ENCODE peak calls at places on chromosomes 12 and 14, in eight cellular contexts. I, Y, J, A, G, D, B and M are unnamed samples.
A peak's percentile ranks its signal among the peaks of the same experiment; 100 is the strongest.

GRCh38 chr12:18363321-18363720 is 102.0 kb downstream of the PIK3C2G start:
- DNase-seq in I (no peak), Y (no peak), J (no peak), A (no peak), G (no peak), D (no peak), B (no peak), M (no peak)

GRCh38 chr14:90730367-90730766 is 85.9 kb downstream of the TTC7B start:
- DNase-seq in I (no peak), Y (no peak), J (no peak), A (no peak), G (no peak), D (no peak), B (no peak), M (no peak)

GRCh38 chr12:71665109-71665476 is 992 bp downstream of the THAP2 start:
- DNase-seq in I (no peak), Y (no peak), J (no peak), A (no peak), G (no peak), D (no peak), B (no peak), M (no peak)

GRCh38 chr14:95523051-95523817 is 6.8 kb upstream of the SYNE3 start:
- DNase-seq in I (no peak), Y (no peak), J (no peak), A (no peak), G (no peak), D (no peak), B (no peak), M (peak; percentile 45)

GRCh38 chr14:57182760-57183503 is 85.8 kb downstream of the EXOC5 start:
- DNase-seq in I (peak; percentile 10), Y (no peak), J (no peak), A (peak; percentile 27), G (no peak), D (no peak), B (no peak), M (peak; percentile 4)

GRCh38 chr12:96235497-96235826 is 41.3 kb downstream of the ELK3 start:
- DNase-seq in I (no peak), Y (no peak), J (no peak), A (no peak), G (no peak), D (no peak), B (no peak), M (no peak)

GRCh38 chr12:3117144-3117581 is 40.0 kb downstream of the TSPAN9 start:
- DNase-seq in I (no peak), Y (no peak), J (peak; percentile 68), A (no peak), G (peak; percentile 69), D (no peak), B (no peak), M (no peak)

GRCh38 chr12:113932411-113933196 is 33.5 kb downstream of the RBM19 start:
- DNase-seq in I (no peak), Y (peak; percentile 40), J (peak; percentile 43), A (no peak), G (peak; percentile 21), D (peak; percentile 30), B (peak; percentile 72), M (no peak)

GRCh38 chr12:52050771-52051541 is at the start of gene NR4A1:
- DNase-seq in I (peak; percentile 84), Y (peak; percentile 100), J (peak; percentile 99), A (peak; percentile 93), G (peak; percentile 96), D (peak; percentile 99), B (peak; percentile 82), M (peak; percentile 99)

GRCh38 chr14:59293934-59294661 is 105.6 kb downstream of the DAAM1 start:
- DNase-seq in I (no peak), Y (peak; percentile 69), J (peak; percentile 78), A (no peak), G (peak; percentile 49), D (no peak), B (no peak), M (no peak)

GRCh38 chr12:46436741-46437140 is 64.2 kb upstream of the SLC38A2 start:
- DNase-seq in I (no peak), Y (no peak), J (no peak), A (no peak), G (no peak), D (no peak), B (no peak), M (no peak)